ENCODE peak calls at places on chromosomes 3 and 15, in five cellular contexts. G is lower lobe of right lung, Z is iPS DF 6.9, U is adrenal gland, T is ascending aorta. D is an unnamed sample.

GRCh38 chr15:91865903-91866302 is 12.4 kb downstream of the SLCO3A1 start:
- DNase-seq in Z (no peak), T (no peak), G (no peak), U (no peak), D (no peak)

GRCh38 chr3:183591881-183592521 is 36.5 kb upstream of the KLHL6 start:
- DNase-seq in T (no peak), U (no peak), Z (no peak), G (no peak), D (no peak)

GRCh38 chr3:139202226-139202958 is 141.4 kb upstream of the MRPS22 start:
- DNase-seq in T (no peak), U (no peak), G (no peak), Z (peak; percentile 22), D (no peak)

GRCh38 chr3:150215616-150216015 is 192.5 kb upstream of the TSC22D2 start:
- DNase-seq in U (no peak), Z (no peak), G (no peak), T (no peak), D (no peak)

GRCh38 chr3:125594581-125595011 is 701 bp downstream of the OSBPL11 start:
- DNase-seq in G (no peak), U (peak; percentile 45), T (no peak), Z (no peak), D (no peak)

GRCh38 chr3:127452321-127452821 is 138.2 kb downstream of the TPRA1 start:
- DNase-seq in U (no peak), T (peak; percentile 42), G (no peak), Z (no peak), D (peak; percentile 34)

GRCh38 chr3:180961552-180961951 is 28.0 kb downstream of the DNAJC19 start:
- DNase-seq in U (no peak), Z (no peak), G (no peak), T (no peak), D (no peak)

GRCh38 chr15:66646308-66646707 is 55.7 kb upstream of the SMAD6 start:
- DNase-seq in G (no peak), Z (no peak), T (peak; percentile 76), U (no peak), D (no peak)

GRCh38 chr3:30418443-30418842 is 188.0 kb upstream of the TGFBR2 start:
- DNase-seq in Z (no peak), G (no peak), U (no peak), T (no peak), D (no peak)

GRCh38 chr3:124812291-124813265 is 74.6 kb downstream of the ITGB5 start:
- DNase-seq in Z (no peak), G (no peak), T (peak; percentile 94), U (no peak), D (no peak)

GRCh38 chr15:79953951-79954444 is 17.0 kb downstream of the BCL2A1 start:
- DNase-seq in G (no peak), T (no peak), U (no peak), Z (no peak), D (no peak)

GRCh38 chr15:50257924-50258323 is 7.6 kb downstream of the HDC start:
- DNase-seq in T (no peak), Z (no peak), U (no peak), G (no peak), D (no peak)

GRCh38 chr15:99163271-99164062 is 58.6 kb downstream of the SYNM start:
- DNase-seq in U (no peak), Z (no peak), G (no peak), T (peak; percentile 12), D (no peak)

GRCh38 chr3:99500485-99500884 is 137.9 kb upstream of the COL8A1 start:
- DNase-seq in T (no peak), G (no peak), Z (no peak), U (no peak), D (no peak)

GRCh38 chr15:85615930-85616329 is 178.8 kb downstream of the KLHL25 start:
- DNase-seq in T (no peak), Z (peak; percentile 39), U (no peak), G (no peak), D (no peak)

GRCh38 chr3:131543714-131544113 is 40.9 kb upstream of the MRPL3 start:
- DNase-seq in T (peak; percentile 67), U (peak; percentile 91), Z (no peak), G (no peak), D (no peak)

GRCh38 chr15:55742498-55742926 is 440 bp downstream of the PRTG start:
- DNase-seq in G (peak; percentile 49), U (peak; percentile 35), T (no peak), Z (no peak), D (peak; percentile 76)

GRCh38 chr3:125125822-125126245 is 70.0 kb upstream of the HEG1 start:
- DNase-seq in Z (no peak), U (no peak), T (peak; percentile 42), G (no peak), D (no peak)

GRCh38 chr3:53009826-53010539 is 35.9 kb downstream of the SFMBT1 start:
- DNase-seq in Z (no peak), U (no peak), G (no peak), T (no peak), D (no peak)

GRCh38 chr3:71495708-71496472 is 87.6 kb downstream of the FOXP1 start:
- DNase-seq in U (no peak), G (no peak), Z (no peak), T (no peak), D (no peak)

GRCh38 chr3:152302521-152303021 is 33.8 kb downstream of the MBNL1 start:
- DNase-seq in Z (no peak), U (peak; percentile 59), T (peak; percentile 85), G (peak; percentile 70), D (no peak)

DNA sequence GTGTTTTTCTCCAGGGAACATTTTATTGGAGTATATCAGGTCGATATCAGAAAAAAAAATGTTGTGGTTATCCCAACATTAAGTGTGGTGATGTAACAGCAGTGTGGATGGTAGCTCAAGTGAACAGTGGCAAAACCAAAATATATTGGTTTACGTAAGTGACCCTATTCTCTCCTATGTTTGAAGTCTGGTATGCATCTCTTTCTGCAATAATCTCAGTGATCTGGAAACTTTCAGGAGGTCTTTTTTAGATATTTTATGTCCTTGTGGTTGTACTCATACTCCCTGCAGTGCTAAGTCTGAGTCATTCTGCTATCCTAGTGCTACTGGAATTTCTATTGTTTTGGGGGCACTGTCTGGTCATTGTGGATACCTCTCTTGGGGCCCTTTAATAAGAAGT is 137.9 kb downstream of the SNRPN start:
- DNase-seq in U (no peak), T (no peak), Z (no peak), G (no peak), D (no peak)
- H3K9me3 ChIP-seq in U (no peaks in the 10 kb centered on the region), T (peaks cover 21% of the 10 kb centered on the region), Z (no peaks in the 10 kb centered on the region), G (peaks cover 100% of the 10 kb centered on the region), D (peaks cover 5% of the 10 kb centered on the region)

GRCh38 chr3:43043793-43044192 is 62.1 kb downstream of the POMGNT2 start:
- DNase-seq in U (no peak), T (no peak), G (no peak), Z (no peak), D (no peak)

GRCh38 chr3:43046583-43046982 is 59.3 kb downstream of the POMGNT2 start:
- DNase-seq in U (no peak), G (no peak), Z (no peak), T (no peak), D (no peak)

GRCh38 chr3:43043071-43043766 is 62.7 kb downstream of the POMGNT2 start:
- DNase-seq in G (no peak), Z (no peak), T (no peak), U (peak; percentile 19), D (no peak)

GRCh38 chr3:43053291-43053690 is 52.6 kb downstream of the POMGNT2 start:
- DNase-seq in U (no peak), G (no peak), T (no peak), Z (no peak), D (no peak)

DNA sequence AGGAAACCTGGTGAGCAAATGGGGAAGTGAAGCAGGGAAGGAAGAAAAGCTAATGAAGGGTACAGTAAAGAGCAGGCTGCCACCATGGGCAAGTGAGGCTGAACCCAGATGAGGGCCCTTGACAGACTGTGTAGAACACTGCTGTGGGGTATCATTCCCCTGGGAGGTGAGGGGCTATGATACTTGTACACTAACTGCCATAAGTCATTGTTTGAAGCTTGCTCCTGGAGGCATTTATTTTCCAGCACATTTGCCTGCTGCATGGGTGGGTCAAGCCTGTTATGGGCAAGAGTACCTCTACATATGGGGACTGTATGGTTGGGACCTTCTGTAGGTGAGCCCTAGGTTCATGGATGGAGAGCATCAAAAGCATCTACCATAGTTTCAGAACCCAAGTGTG is 57.4 kb downstream of the POMGNT2 start:
- DNase-seq in U (no peak), Z (no peak), G (no peak), T (no peak), D (no peak)
- H3K9me3 ChIP-seq in U (peaks cover 3% of the 10 kb centered on the region), Z (peaks cover 6% of the 10 kb centered on the region), G (peaks cover 42% of the 10 kb centered on the region), T (peaks cover 11% of the 10 kb centered on the region), D (peaks cover 8% of the 10 kb centered on the region)

DNA sequence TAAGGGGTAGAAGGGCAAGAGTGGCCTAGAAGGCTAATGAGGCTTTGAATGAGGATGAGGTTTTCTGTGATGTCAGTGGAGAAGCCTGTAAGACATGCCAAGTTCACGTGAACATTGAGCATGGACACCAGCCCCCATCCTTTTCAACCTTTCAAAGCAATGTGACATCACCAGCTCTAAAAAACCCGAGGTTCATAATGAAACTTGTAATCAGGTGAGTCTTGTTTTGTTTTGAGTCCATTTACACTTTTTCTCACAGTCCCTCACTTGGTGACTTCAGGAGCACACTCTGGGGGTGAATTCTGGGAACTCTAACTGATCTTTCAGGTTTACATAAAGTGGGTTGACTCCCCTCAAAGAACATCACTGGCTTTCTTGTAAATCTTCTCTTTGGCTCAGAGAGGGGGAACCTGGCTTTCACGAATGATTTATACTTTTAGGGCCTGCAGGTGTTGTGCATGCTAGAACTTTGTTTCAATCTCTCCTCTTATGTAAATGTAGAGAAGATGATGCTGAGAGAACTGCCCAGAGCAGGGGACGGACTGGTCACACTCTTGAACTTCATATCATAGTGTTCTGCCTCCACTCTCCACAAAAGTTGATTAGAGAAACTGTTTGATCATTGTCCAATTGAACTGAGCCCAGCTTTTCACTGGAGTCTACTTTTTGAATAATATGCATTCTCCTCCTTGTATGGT is 224.7 kb upstream of the SATB1 start:
- DNase-seq in Z (no peak), G (no peak), U (no peak), T (no peak), D (no peak)
- H3K9me3 ChIP-seq in Z (no peaks in the 10 kb centered on the region), G (no peaks in the 10 kb centered on the region), U (no peaks in the 10 kb centered on the region), T (no peaks in the 10 kb centered on the region), D (peaks cover 1% of the 10 kb centered on the region)

GRCh38 chr15:25239471-25240345 is 199.1 kb downstream of the UBE3A start:
- DNase-seq in U (no peak), G (peak; percentile 32), Z (no peak), T (peak; percentile 52), D (no peak)
- H3K9me3 ChIP-seq in U (no peaks in the 10 kb centered on the region), G (no peaks in the 10 kb centered on the region), Z (peaks cover 13% of the 10 kb centered on the region), T (no peaks in the 10 kb centered on the region), D (peaks cover 56% of the 10 kb centered on the region)

GRCh38 chr15:25055356-25056068 is 100.7 kb downstream of the SNRPN start:
- DNase-seq in G (no peak), T (peak; percentile 47), Z (no peak), U (no peak), D (peak; percentile 51)
- H3K9me3 ChIP-seq in G (peaks cover 99% of the 10 kb centered on the region), T (peaks cover 100% of the 10 kb centered on the region), Z (no peaks in the 10 kb centered on the region), U (no peaks in the 10 kb centered on the region), D (peaks cover 79% of the 10 kb centered on the region)

GRCh38 chr15:26550880-26551279 is 222.0 kb downstream of the GABRB3 start:
- DNase-seq in T (no peak), U (no peak), Z (no peak), G (no peak), D (no peak)
- H3K9me3 ChIP-seq in T (no peaks in the 10 kb centered on the region), U (no peaks in the 10 kb centered on the region), Z (no peaks in the 10 kb centered on the region), G (no peaks in the 10 kb centered on the region), D (no peaks in the 10 kb centered on the region)

D was measured in RWPE2.